ENCODE peak calls at places on chromosomes 3 and 15, in four cellular contexts. X is H1, I is A549, C is GM23248. A is an unnamed sample.

GRCh38 chr3:42688016-42688415 is 2.7 kb downstream of the KLHL40 start:
- DNase-seq in X (no peak), I (no peak), C (no peak), A (no peak)

GRCh38 chr3:100370751-100371150 is 30.1 kb downstream of the TOMM70 start:
- DNase-seq in X (no peak), I (no peak), C (peak), A (no peak)

GRCh38 chr15:76181705-76182107 is 121.9 kb downstream of the TMEM266 start:
- DNase-seq in X (no peak), I (no peak), C (no peak), A (no peak)

GRCh38 chr15:66657062-66658020 is 44.7 kb upstream of the SMAD6 start:
- DNase-seq in X (no peak), I (no peak), C (no peak), A (no peak)

GRCh38 chr3:177056927-177057326 is 140.4 kb downstream of the TBL1XR1 start:
- DNase-seq in X (no peak), I (no peak), C (no peak), A (no peak)

GRCh38 chr3:155785662-155786295 is 20.3 kb downstream of the C3orf33 start:
- DNase-seq in X (no peak), I (no peak), C (no peak), A (no peak)

GRCh38 chr15:41417418-41417811 is 520 bp downstream of the RTF1 start:
- DNase-seq in X (no peak), I (peak), C (peak), A (no peak)

GRCh38 chr3:8663177-8664061 is 18.8 kb upstream of the SSUH2 start:
- DNase-seq in X (peak), I (peak), C (peak), A (peak)

GRCh38 chr3:52472239-52472783 is 16.9 kb downstream of the NISCH start:
- DNase-seq in X (no peak), I (no peak), C (no peak), A (no peak)

GRCh38 chr15:40235201-40235890 is 3.5 kb upstream of the PAK6 start:
- DNase-seq in X (no peak), I (no peak), C (no peak), A (no peak)

GRCh38 chr3:160376681-160377080 is 22.3 kb downstream of the IFT80 start:
- DNase-seq in X (no peak), I (no peak), C (peak), A (no peak)

GRCh38 chr15:63035977-63036376 is 6.6 kb upstream of the TPM1 start:
- DNase-seq in X (no peak), I (no peak), C (no peak), A (no peak)

GRCh38 chr3:168048414-168049330 is 47.1 kb downstream of the GOLIM4 start:
- DNase-seq in X (no peak), I (no peak), C (peak), A (no peak)

GRCh38 chr15:41121951-41122350 is 5.9 kb upstream of the INO80 start:
- DNase-seq in X (no peak), I (no peak), C (no peak), A (no peak)

GRCh38 chr15:51077565-51078153 is 17.0 kb downstream of the TNFAIP8L3 start:
- DNase-seq in X (peak), I (no peak), C (peak), A (peak)

GRCh38 chr3:4627651-4628375 is 134.7 kb downstream of the ITPR1 start:
- DNase-seq in X (no peak), I (no peak), C (no peak), A (no peak)

GRCh38 chr3:4637265-4637664 is 144.1 kb downstream of the ITPR1 start:
- DNase-seq in X (no peak), I (no peak), C (no peak), A (no peak)

GRCh38 chr3:4634894-4635293 is 141.7 kb downstream of the ITPR1 start:
- DNase-seq in X (no peak), I (no peak), C (no peak), A (no peak)

GRCh38 chr3:4629095-4630007 is 136.2 kb downstream of the ITPR1 start:
- DNase-seq in X (no peak), I (no peak), C (no peak), A (no peak)

GRCh38 chr3:4633078-4634004 is 140.2 kb downstream of the ITPR1 start:
- DNase-seq in X (no peak), I (peak), C (peak), A (peak)
- H3K4me2 ChIP-seq in X (no peak), I (no peak), C (no peak), A (no peak)

GRCh38 chr15:31360158-31360561 is 33.5 kb downstream of the KLF13 start:
- DNase-seq in X (no peak), I (no peak), C (no peak), A (no peak)
- H3K4me3 ChIP-seq in X (no peak), I (no peak), C (no peak), A (no peak)

DNA sequence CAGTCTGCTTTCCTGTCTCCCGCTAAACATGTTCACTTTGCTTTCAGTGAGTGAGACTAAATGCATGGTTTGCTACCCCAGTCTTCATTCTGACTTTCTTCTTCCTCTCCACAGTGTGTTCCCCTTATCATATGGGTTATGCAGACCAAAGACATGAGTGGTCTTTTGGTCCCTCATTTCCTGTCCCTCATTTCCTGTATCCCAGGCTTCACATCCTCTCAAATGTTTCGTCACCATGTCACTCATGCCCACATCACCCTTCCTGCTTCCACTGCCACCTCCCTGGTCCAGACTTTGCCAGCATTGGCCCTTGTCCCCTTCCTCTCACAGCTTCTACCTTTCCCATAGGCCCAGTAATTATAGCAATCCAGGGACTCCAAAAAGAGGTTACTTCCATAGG is 209.0 kb downstream of the MYRIP start:
- DNase-seq in X (no peak), I (no peak), C (no peak), A (no peak)
- H3K4me2 ChIP-seq in X (no peak), I (no peak), C (no peak), A (no peak)

DNA sequence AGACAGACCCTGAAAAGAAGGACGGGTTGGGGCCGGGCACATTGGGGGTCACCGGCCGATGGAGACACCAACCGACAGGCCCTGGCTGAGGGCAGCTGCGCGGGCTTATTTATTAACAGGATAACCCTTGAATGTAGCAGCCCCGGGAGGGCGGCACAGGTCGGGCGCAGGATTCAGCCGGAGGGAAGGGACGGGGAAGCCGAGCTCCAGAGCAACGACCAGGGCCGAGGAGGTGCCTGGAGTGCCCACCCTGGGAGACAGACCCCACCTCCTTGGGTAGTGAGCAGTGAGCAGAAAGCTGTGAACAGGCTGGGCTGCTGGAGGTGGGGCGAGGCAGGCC is 2.2 kb upstream of the LSMEM2 start:
- DNase-seq in X (no peak), I (no peak), C (no peak), A (no peak)
- H3K4me3 ChIP-seq in X (no peak), I (no peak), C (no peak), A (no peak)